ENCODE peak calls at places on chromosomes 3 and 15, in ten cellular contexts. F, L, B, C, Z, M, R, U, A and X are unnamed samples.

GRCh38 chr3:99348451-99348850 is 289.9 kb upstream of the COL8A1 start:
- DNase-seq in F (no peak), L (peak; percentile 76), B (no peak), A (no peak), Z (no peak), R (no peak), U (no peak), C (no peak), M (no peak), X (no peak)

GRCh38 chr15:93974804-93975481 is 256.4 kb upstream of the MCTP2 start:
- DNase-seq in Z (no peak), F (peak; percentile 2), A (peak; percentile 22), R (no peak), M (no peak), C (no peak), B (no peak), L (no peak), U (no peak), X (no peak)

GRCh38 chr15:37771462-37771861 is 163.0 kb upstream of the TMCO5A start:
- DNase-seq in L (no peak), Z (no peak), A (no peak), R (no peak), C (no peak), B (no peak), U (no peak), M (no peak), F (no peak), X (no peak)

GRCh38 chr15:29538110-29538509 is 268.5 kb upstream of the NSMCE3 start:
- DNase-seq in L (no peak), U (no peak), Z (no peak), A (no peak), B (no peak), R (no peak), F (no peak), C (peak; percentile 27), M (no peak), X (no peak)

GRCh38 chr15:85623648-85624047 is 171.1 kb downstream of the KLHL25 start:
- DNase-seq in R (no peak), C (no peak), M (no peak), F (no peak), L (no peak), B (no peak), Z (no peak), A (no peak), U (no peak), X (no peak)

GRCh38 chr15:96338772-96339661 is 8.5 kb downstream of the NR2F2 start:
- DNase-seq in L (peak; percentile 72), Z (no peak), R (no peak), C (no peak), F (no peak), M (no peak), A (peak; percentile 89), B (no peak), U (no peak), X (no peak)

GRCh38 chr3:190076601-190077444 is 43.9 kb downstream of the P3H2 start:
- DNase-seq in R (no peak), C (no peak), B (no peak), Z (no peak), U (no peak), M (peak; percentile 56), L (peak; percentile 86), A (peak; percentile 6), F (no peak), X (no peak)

GRCh38 chr15:71325461-71325860 is 210.2 kb downstream of the THSD4 start:
- DNase-seq in C (no peak), R (no peak), Z (no peak), A (no peak), M (no peak), U (no peak), B (no peak), F (no peak), L (peak; percentile 32), X (no peak)

GRCh38 chr3:175274474-175275218 is 415.5 kb downstream of the NAALADL2 start:
- DNase-seq in U (no peak), F (no peak), Z (no peak), B (no peak), M (no peak), R (no peak), L (no peak), C (no peak), A (no peak), X (no peak)

GRCh38 chr3:111723293-111723963 is 128.3 kb upstream of the ZBED2 start:
- DNase-seq in A (no peak), Z (no peak), U (no peak), B (no peak), C (no peak), L (peak; percentile 56), F (no peak), M (no peak), R (no peak), X (no peak)
- H3K27ac ChIP-seq in A (no peak overlapping the region), Z (no peak overlapping the region), U (no peak overlapping the region), B (peak overlapping the region; percentile 54), C (no peak overlapping the region), L (no peak overlapping the region), F (peak overlapping the region; percentile 3), M (no peak overlapping the region), R (no peak overlapping the region), X (no peak overlapping the region)

GRCh38 chr15:83109532-83109931 is 2.1 kb downstream of the TM6SF1 start:
- DNase-seq in C (no peak), F (no peak), Z (no peak), L (no peak), M (no peak), U (peak; percentile 71), A (no peak), R (no peak), B (no peak), X (no peak)

GRCh38 chr15:83107841-83108181 is 366 bp downstream of the TM6SF1 start:
- DNase-seq in F (no peak), M (no peak), A (no peak), Z (no peak), L (no peak), U (no peak), B (no peak), C (no peak), R (no peak), X (peak; percentile 84)

GRCh38 chr15:83106994-83107840 is at the start of gene TM6SF1:
- DNase-seq in L (peak; percentile 45), M (no peak), B (no peak), R (no peak), A (no peak), F (no peak), C (no peak), Z (no peak), U (peak; percentile 90), X (peak; percentile 87)

GRCh38 chr15:83110361-83110760 is 2.9 kb downstream of the TM6SF1 start:
- DNase-seq in C (no peak), Z (no peak), L (peak; percentile 57), B (no peak), F (no peak), M (no peak), A (no peak), R (no peak), U (no peak), X (no peak)

DNA sequence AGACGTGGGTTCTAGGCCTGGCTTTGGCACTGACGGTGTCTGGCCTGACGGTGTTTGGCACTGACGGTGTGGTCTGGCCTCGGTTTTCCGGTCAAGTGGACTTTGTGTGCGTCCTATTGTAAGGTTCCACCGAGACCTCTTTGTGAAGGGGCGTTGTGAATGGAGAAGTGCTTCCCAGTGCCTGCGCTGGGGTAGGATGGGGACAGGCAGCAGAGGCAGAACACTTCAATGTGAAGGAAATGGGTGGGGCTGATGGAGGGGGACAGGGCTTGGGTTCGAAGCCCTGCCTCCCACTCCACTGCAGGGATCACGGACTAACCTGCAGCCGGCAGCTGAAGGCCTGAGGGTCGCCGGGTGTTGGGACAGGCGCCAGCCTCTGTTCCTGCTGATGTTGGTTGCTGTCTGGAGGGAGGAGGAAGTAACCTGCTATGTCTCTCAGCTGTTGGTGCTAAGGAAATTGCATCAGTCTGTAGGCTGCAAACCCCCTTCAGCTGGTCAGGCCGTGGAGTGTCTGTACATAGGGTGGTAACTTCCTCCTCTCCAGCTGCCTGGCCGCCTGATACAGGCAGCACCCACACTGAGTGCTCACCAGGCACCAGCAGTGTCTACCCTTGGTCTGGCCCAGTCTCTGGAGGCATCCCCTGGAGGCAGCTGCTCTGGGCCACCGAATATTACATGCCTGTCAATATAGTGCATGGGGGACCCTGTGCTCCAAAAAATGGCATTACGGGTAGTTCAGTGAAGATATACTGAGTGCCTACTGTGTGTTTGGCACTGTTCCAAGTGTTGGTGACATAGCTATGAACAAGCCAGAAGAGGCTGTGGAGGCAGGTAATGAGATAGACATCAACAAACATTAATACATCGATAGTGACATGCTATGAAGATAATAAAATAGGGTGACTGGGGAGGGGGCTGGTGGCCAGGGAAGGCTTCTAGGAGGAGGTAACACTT is 1.1 kb downstream of the TM6SF1 start:
- DNase-seq in U (peak; percentile 81), A (no peak), F (no peak), C (peak; percentile 41), B (peak; percentile 82), R (no peak), Z (peak; percentile 34), M (peak; percentile 30), L (peak; percentile 90), X (peak; percentile 90)
- TF ChIP-seq POLR2A in U (peak; percentile 58), A (no peak), F (no peak), C (peak; percentile 48), B (no peak), R (no peak), Z (no peak), M (no peak), L (peak; percentile 60), X (no peak)

DNA sequence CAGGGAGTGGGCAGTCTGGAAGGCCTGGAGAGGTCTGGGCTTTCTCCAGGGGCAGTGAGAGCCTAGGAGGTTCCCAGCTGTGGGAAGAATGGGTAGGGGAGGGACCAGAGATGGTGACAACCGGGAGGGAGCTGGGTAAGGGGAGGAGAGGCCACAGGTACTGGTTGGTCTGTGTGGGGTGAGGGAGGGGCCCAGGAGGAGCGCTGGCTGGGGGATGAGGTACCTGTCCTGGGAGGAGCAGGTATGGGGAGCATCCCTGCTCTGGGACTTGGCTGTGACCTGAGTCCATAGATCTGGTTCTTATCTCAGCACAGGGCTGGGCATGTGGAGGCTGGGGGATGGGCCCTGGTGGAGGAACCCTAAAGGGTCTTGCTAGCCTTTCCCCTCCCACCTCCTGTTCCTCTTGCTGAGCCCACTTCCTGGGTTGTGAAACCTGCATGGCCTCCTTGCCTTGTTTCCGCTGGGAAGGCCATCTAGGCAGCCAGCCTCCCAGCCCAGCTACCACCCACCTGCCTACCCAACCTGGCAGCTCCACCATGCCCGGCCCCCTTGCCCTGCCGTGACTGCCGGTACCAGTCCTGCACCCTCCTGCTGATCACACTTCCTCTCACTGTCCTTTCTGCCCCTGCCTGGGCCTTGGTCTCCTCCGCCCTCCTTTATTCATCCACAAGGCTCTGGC is 11.0 kb downstream of the PRKCD start:
- DNase-seq in Z (no peak), M (no peak), L (no peak), U (no peak), B (no peak), R (no peak), C (no peak), F (no peak), A (no peak), X (no peak)
- TF ChIP-seq POLR2AphosphoS5 in Z (no peak), M (no peak), L (no peak), U (no peak), B (no peak), R (no peak), C (no peak), F (no peak), A (no peak), X (peak; percentile 52)

DNA sequence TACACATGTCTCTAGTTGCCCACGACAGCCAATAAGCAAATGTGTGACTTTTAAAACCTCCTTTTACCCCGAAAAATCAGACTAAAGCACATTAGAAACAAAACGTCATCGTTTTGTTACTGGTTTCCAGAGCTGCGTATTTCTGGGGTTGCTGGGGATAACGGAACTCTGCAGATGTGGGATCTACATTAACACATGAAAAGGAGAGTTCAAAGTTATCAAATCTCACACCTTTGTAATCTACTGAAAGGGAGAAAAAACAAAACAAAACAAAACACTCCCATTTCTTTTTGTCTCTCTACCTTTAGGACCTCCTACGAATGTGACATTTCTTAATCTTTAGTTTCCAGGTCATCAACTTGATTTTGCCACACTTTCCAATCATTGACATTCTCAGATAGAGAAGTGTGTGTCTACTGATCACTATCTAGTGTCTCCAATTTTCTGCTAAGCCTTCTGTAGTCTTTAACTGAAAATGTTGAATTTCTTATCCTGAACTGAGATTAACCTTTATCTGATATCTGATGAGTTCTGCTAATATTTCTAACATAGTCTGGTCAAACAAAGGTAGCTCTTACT is 93.0 kb upstream of the TSPAN3 start:
- DNase-seq in F (no peak), B (no peak), R (no peak), Z (no peak), U (no peak), C (no peak), A (no peak), M (no peak), L (no peak), X (no peak)
- H3K27ac ChIP-seq in F (no peak overlapping the region), B (no peak overlapping the region), R (no peak overlapping the region), Z (no peak overlapping the region), U (no peak overlapping the region), C (no peak overlapping the region), A (no peak overlapping the region), M (no peak overlapping the region), L (no peak overlapping the region), X (peak overlapping the region; percentile 68)